ENCODE peak calls at places on chromosomes 13 and 19, in eight cellular contexts. I, V, O, C, G, H, Q and T are unnamed samples.

GRCh38 chr13:113756441-113757097 is 2.5 kb upstream of the TMEM255B start:
- DNase-seq in I (no peak), V (no peak), O (no peak), C (no peak), G (no peak), H (no peak), Q (no peak), T (no peak)

GRCh38 chr13:114071991-114072390 is 60.4 kb downstream of the RASA3 start:
- DNase-seq in I (peak), V (no peak), O (no peak), C (no peak), G (no peak), H (peak), Q (peak), T (no peak)

GRCh38 chr13:25945596-25945995 is 106.2 kb downstream of the SHISA2 start:
- DNase-seq in I (no peak), V (no peak), O (no peak), C (no peak), G (peak), H (no peak), Q (no peak), T (no peak)

GRCh38 chr13:72651196-72651595 is 76.2 kb downstream of the MZT1 start:
- DNase-seq in I (no peak), V (no peak), O (no peak), C (no peak), G (no peak), H (no peak), Q (no peak), T (no peak)

GRCh38 chr19:38559428-38560401 is 58.0 kb downstream of the MAP4K1 start:
- DNase-seq in I (no peak), V (no peak), O (no peak), C (no peak), G (peak), H (peak), Q (no peak), T (no peak)

GRCh38 chr13:27790523-27790922 is 1.8 kb upstream of the GSX1 start:
- DNase-seq in I (no peak), V (no peak), O (no peak), C (no peak), G (no peak), H (no peak), Q (no peak), T (peak)

GRCh38 chr19:2289714-2290435 is 7.9 kb upstream of the PEAK3 start:
- DNase-seq in I (no peak), V (no peak), O (peak), C (no peak), G (no peak), H (peak), Q (no peak), T (no peak)

GRCh38 chr13:111153977-111154332 is 38.8 kb downstream of the ARHGEF7 start:
- DNase-seq in I (no peak), V (no peak), O (peak), C (no peak), G (no peak), H (no peak), Q (no peak), T (no peak)

GRCh38 chr13:53197424-53197823 is 168.8 kb downstream of the OLFM4 start:
- DNase-seq in I (no peak), V (no peak), O (no peak), C (no peak), G (no peak), H (no peak), Q (no peak), T (no peak)

GRCh38 chr19:33821871-33822270 is 25.2 kb downstream of the KCTD15 start:
- DNase-seq in I (no peak), V (no peak), O (no peak), C (no peak), G (no peak), H (no peak), Q (no peak), T (peak)

GRCh38 chr19:33818426-33818825 is 21.8 kb downstream of the KCTD15 start:
- DNase-seq in I (peak), V (peak), O (no peak), C (no peak), G (no peak), H (peak), Q (no peak), T (no peak)

GRCh38 chr19:33819496-33819874 is 22.8 kb downstream of the KCTD15 start:
- DNase-seq in I (no peak), V (no peak), O (no peak), C (no peak), G (no peak), H (no peak), Q (no peak), T (no peak)

GRCh38 chr19:33823341-33823740 is 26.7 kb downstream of the KCTD15 start:
- DNase-seq in I (no peak), V (no peak), O (no peak), C (no peak), G (no peak), H (no peak), Q (no peak), T (no peak)

GRCh38 chr19:33819875-33820781 is 23.5 kb downstream of the KCTD15 start:
- DNase-seq in I (peak), V (peak), O (peak), C (no peak), G (peak), H (peak), Q (peak), T (peak)
- H3K27ac ChIP-seq in I (peak), V (no peak), O (peak), C (no peak), G (peak), H (peak), Q (peak), T (no peak)

DNA sequence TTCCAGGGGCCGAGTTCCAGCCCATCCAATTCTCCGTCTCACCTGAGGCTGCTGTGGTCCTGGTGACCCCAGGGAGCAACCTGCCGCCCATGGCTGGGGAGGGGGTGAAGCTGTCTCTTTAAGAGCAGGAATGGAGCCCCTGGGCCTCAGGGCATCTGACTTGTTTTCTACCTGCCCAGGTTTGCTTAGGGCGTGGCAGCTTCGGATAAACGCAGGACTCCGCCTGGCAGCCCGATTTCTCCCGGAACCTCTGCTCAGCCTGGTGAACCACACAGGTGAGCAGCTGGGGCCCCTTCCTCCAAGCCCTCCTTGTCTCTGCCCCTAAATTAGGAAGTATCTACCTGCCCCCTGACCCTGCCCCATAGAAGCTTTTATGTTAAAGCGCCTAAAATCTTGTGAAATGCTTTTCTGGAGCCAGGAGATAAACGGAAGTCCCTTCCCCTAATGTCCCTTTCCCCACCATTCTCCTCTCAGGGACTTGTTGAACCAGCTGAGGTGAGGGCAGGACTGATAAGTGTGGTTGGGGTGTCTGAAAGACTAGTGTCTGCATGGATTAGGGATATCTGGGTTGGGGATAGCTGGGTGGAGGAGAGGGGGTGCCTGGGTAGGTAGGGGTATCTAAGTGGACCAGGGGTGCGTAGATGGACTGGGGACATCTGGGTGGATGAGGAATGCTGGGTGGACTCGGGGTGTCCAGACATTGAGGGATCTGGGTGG is 620 bp downstream of the FXYD3 start:
- DNase-seq in I (no peak), V (no peak), O (peak), C (no peak), G (no peak), H (peak), Q (no peak), T (no peak)
- H3K27ac ChIP-seq in I (no peak), V (no peak), O (no peak), C (no peak), G (no peak), H (peak), Q (peak), T (no peak)

GRCh38 chr19:3392480-3392879 is 26.1 kb downstream of the NFIC start:
- DNase-seq in I (no peak), V (no peak), O (no peak), C (no peak), G (no peak), H (no peak), Q (no peak), T (no peak)

GRCh38 chr19:3389876-3390361 is 23.5 kb downstream of the NFIC start:
- DNase-seq in I (no peak), V (peak), O (no peak), C (no peak), G (no peak), H (no peak), Q (no peak), T (no peak)

GRCh38 chr19:3389446-3389778 is 23.0 kb downstream of the NFIC start:
- DNase-seq in I (no peak), V (no peak), O (no peak), C (no peak), G (no peak), H (no peak), Q (no peak), T (no peak)

GRCh38 chr19:3386447-3387234 is 20.3 kb downstream of the NFIC start:
- DNase-seq in I (peak), V (peak), O (no peak), C (no peak), G (no peak), H (no peak), Q (no peak), T (no peak)

GRCh38 chr19:3387645-3388589 is 21.5 kb downstream of the NFIC start:
- DNase-seq in I (peak), V (peak), O (peak), C (no peak), G (no peak), H (peak), Q (peak), T (no peak)
- H3K27ac ChIP-seq in I (peak), V (peak), O (peak), C (no peak), G (no peak), H (peak), Q (peak), T (no peak)

DNA sequence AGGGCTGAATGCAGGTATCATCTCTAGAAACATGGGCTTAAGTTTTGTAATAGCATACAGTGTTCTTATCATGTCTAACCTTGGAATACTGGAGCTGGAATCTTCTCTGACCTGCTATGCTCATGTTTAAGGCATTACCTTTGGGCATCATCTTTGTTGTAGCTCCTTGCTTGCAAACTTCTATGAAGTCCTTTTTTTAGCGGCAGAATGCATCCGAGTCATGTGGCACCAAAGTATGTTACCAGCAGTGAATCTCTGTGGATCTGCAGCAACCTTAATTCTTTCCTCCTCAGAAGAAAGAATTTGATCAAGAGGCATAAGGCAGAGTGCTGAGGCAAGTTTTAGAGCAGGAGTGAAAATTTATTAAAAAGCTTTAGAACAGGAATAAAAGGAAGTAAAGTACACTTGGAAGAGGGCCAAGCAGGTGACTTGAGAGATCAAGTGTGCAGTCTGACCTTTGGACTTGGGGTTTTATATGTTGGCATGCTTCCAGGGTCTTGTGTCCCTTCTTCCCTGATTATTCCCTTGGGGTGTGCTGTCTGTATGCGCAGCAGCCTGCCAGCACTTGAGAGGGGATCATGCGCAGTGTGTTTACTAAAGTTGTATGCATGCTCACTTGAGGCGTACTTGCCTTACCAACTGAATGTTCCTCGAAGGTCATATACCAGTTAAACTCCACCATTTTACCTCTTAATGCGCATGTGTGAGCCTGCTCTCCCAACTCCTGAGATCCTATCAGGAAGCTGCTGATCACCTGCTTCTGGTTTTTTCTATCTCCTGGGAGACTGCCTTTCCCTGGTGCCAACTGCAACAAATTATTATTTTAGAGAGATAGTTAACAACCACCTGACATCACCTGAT is 115.5 kb downstream of the LACC1 start:
- DNase-seq in I (no peak), V (no peak), O (no peak), C (no peak), G (no peak), H (no peak), Q (no peak), T (no peak)
- H3K27ac ChIP-seq in I (no peak), V (no peak), O (no peak), C (no peak), G (no peak), H (no peak), Q (no peak), T (no peak)

DNA sequence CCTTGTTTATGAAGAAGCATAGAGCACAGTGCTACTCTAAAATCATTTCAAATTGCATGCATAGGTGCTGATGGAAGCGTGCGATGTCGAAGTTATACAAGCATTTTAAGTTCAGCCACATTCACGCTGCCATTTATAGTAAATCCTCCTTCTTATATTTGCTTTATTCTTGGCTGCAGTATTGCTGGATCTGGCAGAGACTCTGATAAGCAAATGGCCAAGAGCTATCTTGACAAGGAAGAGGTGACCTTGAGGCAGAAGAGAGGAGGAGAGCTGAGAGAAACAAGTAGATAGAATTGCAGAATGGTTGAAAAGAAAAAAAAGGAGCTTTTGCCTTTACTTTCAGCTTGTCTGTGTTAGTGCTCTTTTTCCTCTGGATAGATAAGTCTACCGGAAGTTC is 18.9 kb upstream of the MYO16 start:
- DNase-seq in I (no peak), V (no peak), O (no peak), C (no peak), G (no peak), H (no peak), Q (no peak), T (no peak)
- H3K27ac ChIP-seq in I (no peak), V (no peak), O (no peak), C (no peak), G (no peak), H (no peak), Q (no peak), T (no peak)

DNA sequence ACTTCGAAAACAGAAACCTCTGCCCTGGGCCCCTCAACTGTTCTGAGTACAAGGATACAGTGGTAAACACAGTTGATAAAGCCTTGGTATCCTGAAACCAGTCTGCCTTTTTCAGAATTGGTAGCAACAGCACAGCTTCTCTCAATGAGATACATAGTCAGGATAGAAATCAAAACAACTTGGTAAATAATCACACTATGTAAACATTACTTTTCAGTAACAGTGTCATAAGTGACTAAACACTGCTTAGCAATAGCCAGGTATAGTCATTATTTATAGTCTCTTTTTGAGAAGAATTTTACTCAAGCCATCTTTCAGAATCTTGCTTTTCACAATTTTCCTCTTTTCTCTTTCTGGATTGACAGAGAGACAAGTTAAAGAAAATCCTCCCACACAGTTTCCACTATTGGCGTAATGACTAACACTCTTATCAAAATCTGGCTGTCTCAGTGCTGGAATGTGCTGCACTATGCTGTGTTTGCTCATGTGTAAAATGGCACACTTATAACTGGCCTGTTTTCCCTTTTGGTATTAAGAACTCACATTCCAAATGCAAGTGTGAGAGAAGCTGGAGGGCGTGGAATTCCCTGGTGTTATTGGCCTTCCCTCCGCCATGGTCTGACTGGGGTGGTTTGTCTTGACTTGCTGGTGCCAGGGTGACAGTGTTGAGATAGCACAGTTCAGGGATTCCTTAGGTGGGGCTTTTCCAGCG is 368.8 kb downstream of the TDRD3 start:
- DNase-seq in I (no peak), V (no peak), O (peak), C (no peak), G (peak), H (no peak), Q (no peak), T (no peak)
- H3K27ac ChIP-seq in I (no peak), V (no peak), O (peak), C (no peak), G (peak), H (no peak), Q (no peak), T (no peak)

GRCh38 chr19:14629557-14629956 is 45.1 kb downstream of the ADGRE3 start:
- DNase-seq in I (no peak), V (no peak), O (no peak), C (no peak), G (no peak), H (no peak), Q (no peak), T (no peak)

GRCh38 chr19:14632286-14632685 is 42.4 kb downstream of the ADGRE3 start:
- DNase-seq in I (no peak), V (no peak), O (no peak), C (no peak), G (no peak), H (no peak), Q (no peak), T (no peak)
- H3K27ac ChIP-seq in I (no peak), V (no peak), O (no peak), C (no peak), G (no peak), H (no peak), Q (no peak), T (no peak)